ENCODE peak calls at places on chromosomes 16 and 17, in six cellular contexts. C is mucosa of gallbladder, A is H1, U is iPS DF 6.9, N is GM10248, O is fibroblast of lung. W is an unnamed sample.
A peak's percentile ranks its signal among the peaks of the same experiment; 100 is the strongest.

GRCh38 chr17:6475411-6475810 is 31.2 kb downstream of the PIMREG start:
- DNase-seq in C (no peak), A (no peak), U (no peak), N (no peak), O (no peak), W (no peak)

GRCh38 chr16:11666108-11667055 is 1.9 kb upstream of the SNN start:
- DNase-seq in C (no peak), A (no peak), U (no peak), N (no peak), O (no peak), W (no peak)

GRCh38 chr17:48499743-48500434 is 30.9 kb downstream of the HOXB1 start:
- DNase-seq in C (no peak), A (no peak), U (no peak), N (no peak), O (no peak), W (no peak)

GRCh38 chr17:80455328-80455710 is 21.1 kb downstream of the NPTX1 start:
- DNase-seq in C (peak; percentile 21), A (no peak), U (no peak), N (peak; percentile 78), O (peak; percentile 58), W (peak; percentile 84)

GRCh38 chr16:5852151-5852550 is 754.6 kb upstream of the EEF2KMT start:
- DNase-seq in C (no peak), A (no peak), U (no peak), N (no peak), O (no peak), W (no peak)

GRCh38 chr17:1045456-1045855 is 48.5 kb downstream of the TIMM22 start:
- DNase-seq in C (no peak), A (no peak), U (no peak), N (no peak), O (no peak), W (no peak)

GRCh38 chr17:35872581-35872980 is 3.9 kb upstream of the HEATR9 start:
- DNase-seq in C (no peak), A (no peak), U (no peak), N (no peak), O (no peak), W (no peak)

GRCh38 chr17:47692137-47692894 is 1.6 kb upstream of the TBKBP1 start:
- DNase-seq in C (no peak), A (no peak), U (no peak), N (no peak), O (no peak), W (no peak)

GRCh38 chr17:82058855-82059249 is 6.8 kb downstream of the DUS1L start:
- DNase-seq in C (no peak), A (no peak), U (no peak), N (no peak), O (no peak), W (no peak)

GRCh38 chr16:2915196-2915929 is 3.6 kb downstream of the FLYWCH1 start:
- DNase-seq in C (no peak), A (no peak), U (no peak), N (no peak), O (no peak), W (no peak)

GRCh38 chr17:73820686-73821448 is 176.6 kb upstream of the SDK2 start:
- DNase-seq in C (no peak), A (peak; percentile 77), U (peak; percentile 67), N (no peak), O (peak; percentile 20), W (no peak)

GRCh38 chr17:59074494-59074893 is 32.2 kb downstream of the TRIM37 start:
- DNase-seq in C (no peak), A (no peak), U (no peak), N (no peak), O (peak; percentile 51), W (no peak)

GRCh38 chr17:19883537-19884215 is 15.9 kb upstream of the ULK2 start:
- DNase-seq in C (no peak), A (no peak), U (no peak), N (no peak), O (no peak), W (no peak)

GRCh38 chr16:3121843-3122467 is 9.6 kb downstream of the ZNF205 start:
- DNase-seq in C (no peak), A (no peak), U (no peak), N (no peak), O (no peak), W (no peak)

GRCh38 chr16:12094537-12095265 is 118.2 kb downstream of the SNX29 start:
- DNase-seq in C (no peak), A (no peak), U (no peak), N (no peak), O (peak; percentile 51), W (no peak)

GRCh38 chr17:57078274-57078673 is 6.8 kb upstream of the AKAP1 start:
- DNase-seq in C (no peak), A (no peak), U (no peak), N (no peak), O (no peak), W (no peak)

GRCh38 chr17:36934759-36935630 is 2.3 kb upstream of the LHX1 start:
- DNase-seq in C (no peak), A (peak; percentile 85), U (no peak), N (no peak), O (no peak), W (no peak)

GRCh38 chr16:85103096-85104079 is 8.9 kb downstream of the CIBAR2 start:
- DNase-seq in C (no peak), A (no peak), U (no peak), N (no peak), O (no peak), W (no peak)

GRCh38 chr17:75130632-75131277 is 787 bp downstream of the NT5C start:
- DNase-seq in C (no peak), A (peak; percentile 79), U (no peak), N (peak; percentile 56), O (peak; percentile 57), W (peak; percentile 68)

GRCh38 chr17:35119370-35120185 is at the start of gene RAD51D:
- DNase-seq in C (peak; percentile 68), A (peak; percentile 91), U (peak; percentile 60), N (peak; percentile 94), O (peak; percentile 57), W (peak; percentile 94)

GRCh38 chr16:48003226-48003907 is 152.4 kb downstream of the ABCC12 start:
- DNase-seq in C (no peak), A (peak; percentile 39), U (no peak), N (no peak), O (no peak), W (no peak)

GRCh38 chr16:3580271-3580670 is 3.1 kb upstream of the NLRC3 start:
- DNase-seq in C (no peak), A (no peak), U (no peak), N (no peak), O (no peak), W (no peak)

GRCh38 chr16:22413819-22414218 is 39.4 kb upstream of the CDR2 start:
- DNase-seq in C (no peak), A (peak; percentile 8), U (no peak), N (no peak), O (no peak), W (no peak)

GRCh38 chr16:57297856-57298255 is 13.4 kb upstream of the PLLP start:
- DNase-seq in C (no peak), A (no peak), U (no peak), N (no peak), O (no peak), W (no peak)

GRCh38 chr17:77125432-77125901 is 15.3 kb upstream of the SEC14L1 start:
- DNase-seq in C (no peak), A (no peak), U (no peak), N (no peak), O (peak; percentile 99), W (no peak)

GRCh38 chr17:32636593-32637218 is 149.9 kb downstream of the CDK5R1 start:
- DNase-seq in C (no peak), A (no peak), U (no peak), N (no peak), O (no peak), W (no peak)

GRCh38 chr16:29700253-29700987 is 21.4 kb downstream of the QPRT start:
- DNase-seq in C (peak; percentile 82), A (peak; percentile 84), U (no peak), N (peak; percentile 73), O (peak; percentile 80), W (peak; percentile 80)

GRCh38 chr16:81873843-81874752 is 95.0 kb downstream of the PLCG2 start:
- DNase-seq in C (peak; percentile 67), A (peak; percentile 80), U (no peak), N (peak; percentile 63), O (peak; percentile 20), W (peak; percentile 60)

GRCh38 chr17:50272711-50273653 is 1.3 kb upstream of the TMEM92 start:
- DNase-seq in C (no peak), A (peak; percentile 95), U (no peak), N (peak; percentile 80), O (no peak), W (peak; percentile 84)

GRCh38 chr17:21036361-21036881 is 6.4 kb downstream of the USP22 start:
- DNase-seq in C (no peak), A (no peak), U (no peak), N (no peak), O (peak; percentile 49), W (no peak)

GRCh38 chr16:65546353-65546791 is 424.5 kb upstream of the CDH11 start:
- DNase-seq in C (no peak), A (no peak), U (no peak), N (no peak), O (peak; percentile 84), W (no peak)

GRCh38 chr17:29682987-29683386 is 60.3 kb upstream of the CORO6 start:
- DNase-seq in C (no peak), A (no peak), U (no peak), N (no peak), O (no peak), W (no peak)

GRCh38 chr16:66427871-66428681 is 981 bp downstream of the BEAN1 start:
- DNase-seq in C (no peak), A (peak; percentile 73), U (no peak), N (no peak), O (peak; percentile 21), W (no peak)

GRCh38 chr16:62891-63290 is 9.3 kb downstream of the SNRNP25 start:
- DNase-seq in C (no peak), A (no peak), U (no peak), N (no peak), O (no peak), W (no peak)

GRCh38 chr17:28891201-28891600 is 6.3 kb downstream of the FLOT2 start:
- DNase-seq in C (no peak), A (no peak), U (no peak), N (no peak), O (no peak), W (no peak)

W was measured in GM13977.